ENCODE peak calls at places on chromosomes 5 and 9, in six cellular contexts. One of them, this sample, is unnamed.

GRCh38 chr5:68344447-68345111 is 129.0 kb downstream of the PIK3R1 start:
- DNase-seq in H1: no peak
- DNase-seq in H9: no peak
- DNase-seq in IMR-90: peak; percentile 50
- DNase-seq in trophoblast cell: no peak
- DNase-seq in mesenchymal stem cell: peak; percentile 51
- DNase-seq in this sample: no peak

GRCh38 chr9:137478613-137479314 is 19.6 kb upstream of the NSMF start:
- DNase-seq in H1: no peak
- DNase-seq in H9: peak; percentile 67
- DNase-seq in IMR-90: peak; percentile 24
- DNase-seq in trophoblast cell: peak; percentile 67
- DNase-seq in mesenchymal stem cell: no peak
- DNase-seq in this sample: no peak

GRCh38 chr9:35114921-35115341 is 731 bp downstream of the ATOSB start:
- DNase-seq in H1: no peak
- DNase-seq in H9: peak; percentile 52
- DNase-seq in IMR-90: no peak
- DNase-seq in trophoblast cell: peak; percentile 65
- DNase-seq in mesenchymal stem cell: peak; percentile 79
- DNase-seq in this sample: peak; percentile 49

GRCh38 chr9:108212179-108212578 is 643.6 kb downstream of the ACTL7B start:
- DNase-seq in H1: no peak
- DNase-seq in H9: no peak
- DNase-seq in IMR-90: no peak
- DNase-seq in trophoblast cell: no peak
- DNase-seq in mesenchymal stem cell: peak; percentile 6
- DNase-seq in this sample: no peak

GRCh38 chr9:85108806-85109205 is 439.3 kb downstream of the NTRK2 start:
- DNase-seq in H1: no peak
- DNase-seq in H9: no peak
- DNase-seq in IMR-90: no peak
- DNase-seq in trophoblast cell: no peak
- DNase-seq in mesenchymal stem cell: no peak
- DNase-seq in this sample: no peak

GRCh38 chr5:13898569-13898968 is 45.9 kb downstream of the DNAH5 start:
- DNase-seq in H1: no peak
- DNase-seq in H9: no peak
- DNase-seq in IMR-90: no peak
- DNase-seq in trophoblast cell: no peak
- DNase-seq in mesenchymal stem cell: no peak
- DNase-seq in this sample: no peak

GRCh38 chr5:155455791-155456514 is 442.4 kb downstream of the KIF4B start:
- DNase-seq in H1: no peak
- DNase-seq in H9: no peak
- DNase-seq in IMR-90: no peak
- DNase-seq in trophoblast cell: no peak
- DNase-seq in mesenchymal stem cell: no peak
- DNase-seq in this sample: no peak

GRCh38 chr9:137499858-137500661 is 40.9 kb upstream of the NSMF start:
- DNase-seq in H1: no peak
- DNase-seq in H9: no peak
- DNase-seq in IMR-90: no peak
- DNase-seq in trophoblast cell: no peak
- DNase-seq in mesenchymal stem cell: no peak
- DNase-seq in this sample: no peak

GRCh38 chr5:93899026-93899600 is 157.7 kb upstream of the POU5F2 start:
- DNase-seq in H1: no peak
- DNase-seq in H9: no peak
- DNase-seq in IMR-90: no peak
- DNase-seq in trophoblast cell: peak; percentile 51
- DNase-seq in mesenchymal stem cell: no peak
- DNase-seq in this sample: no peak

GRCh38 chr9:127018935-127019334 is 103.5 kb downstream of the ANGPTL2 start:
- DNase-seq in H1: no peak
- DNase-seq in H9: no peak
- DNase-seq in IMR-90: peak; percentile 49
- DNase-seq in trophoblast cell: peak; percentile 6
- DNase-seq in mesenchymal stem cell: no peak
- DNase-seq in this sample: no peak

GRCh38 chr9:6689893-6690634 is 44.5 kb upstream of the GLDC start:
- DNase-seq in H1: no peak
- DNase-seq in H9: no peak
- DNase-seq in IMR-90: no peak
- DNase-seq in trophoblast cell: peak; percentile 6
- DNase-seq in mesenchymal stem cell: no peak
- DNase-seq in this sample: no peak

GRCh38 chr5:88671808-88672499 is 211.0 kb downstream of the MEF2C start:
- DNase-seq in H1: no peak
- DNase-seq in H9: peak; percentile 92
- DNase-seq in IMR-90: no peak
- DNase-seq in trophoblast cell: no peak
- DNase-seq in mesenchymal stem cell: no peak
- DNase-seq in this sample: no peak

GRCh38 chr5:34570721-34571379 is 85.3 kb upstream of the RAI14 start:
- DNase-seq in H1: no peak
- DNase-seq in H9: no peak
- DNase-seq in IMR-90: peak; percentile 75
- DNase-seq in trophoblast cell: no peak
- DNase-seq in mesenchymal stem cell: peak; percentile 30
- DNase-seq in this sample: no peak

GRCh38 chr5:122756263-122756911 is 18.5 kb upstream of the SNX2 start:
- DNase-seq in H1: no peak
- DNase-seq in H9: no peak
- DNase-seq in IMR-90: peak; percentile 80
- DNase-seq in trophoblast cell: no peak
- DNase-seq in mesenchymal stem cell: peak; percentile 61
- DNase-seq in this sample: no peak

GRCh38 chr5:154356256-154356655 is 89.5 kb upstream of the SAP30L start:
- DNase-seq in H1: no peak
- DNase-seq in H9: no peak
- DNase-seq in IMR-90: peak; percentile 51
- DNase-seq in trophoblast cell: peak; percentile 51
- DNase-seq in mesenchymal stem cell: no peak
- DNase-seq in this sample: no peak

GRCh38 chr5:141711687-141712086 is 29.7 kb upstream of the ARAP3 start:
- DNase-seq in H1: no peak
- DNase-seq in H9: no peak
- DNase-seq in IMR-90: no peak
- DNase-seq in trophoblast cell: no peak
- DNase-seq in mesenchymal stem cell: no peak
- DNase-seq in this sample: no peak

GRCh38 chr5:135034186-135034962 is at the start of gene PITX1:
- DNase-seq in H1: no peak
- DNase-seq in H9: peak; percentile 66
- DNase-seq in IMR-90: peak; percentile 69
- DNase-seq in trophoblast cell: no peak
- DNase-seq in mesenchymal stem cell: peak; percentile 68
- DNase-seq in this sample: peak; percentile 64

GRCh38 chr5:68962632-68963484 is 131.0 kb upstream of the SLC30A5 start:
- DNase-seq in H1: peak; percentile 29
- DNase-seq in H9: peak; percentile 75
- DNase-seq in IMR-90: peak; percentile 52
- DNase-seq in trophoblast cell: peak; percentile 80
- DNase-seq in mesenchymal stem cell: peak; percentile 71
- DNase-seq in this sample: peak; percentile 46

GRCh38 chr5:106894964-106895363 is 775.8 kb downstream of the EFNA5 start:
- DNase-seq in H1: no peak
- DNase-seq in H9: no peak
- DNase-seq in IMR-90: peak; percentile 6
- DNase-seq in trophoblast cell: peak; percentile 24
- DNase-seq in mesenchymal stem cell: peak; percentile 76
- DNase-seq in this sample: no peak

GRCh38 chr9:134644715-134645606 is 3.4 kb downstream of the COL5A1 start:
- DNase-seq in H1: no peak
- DNase-seq in H9: no peak
- DNase-seq in IMR-90: peak; percentile 99
- DNase-seq in trophoblast cell: peak; percentile 19
- DNase-seq in mesenchymal stem cell: peak; percentile 95
- DNase-seq in this sample: no peak

GRCh38 chr5:141182248-141182647 is at the start of gene PCDHB16:
- DNase-seq in H1: no peak
- DNase-seq in H9: peak; percentile 84
- DNase-seq in IMR-90: peak; percentile 32
- DNase-seq in trophoblast cell: no peak
- DNase-seq in mesenchymal stem cell: no peak
- DNase-seq in this sample: peak; percentile 50

GRCh38 chr9:91101598-91102168 is 260.0 kb downstream of the AUH start:
- DNase-seq in H1: no peak
- DNase-seq in H9: no peak
- DNase-seq in IMR-90: no peak
- DNase-seq in trophoblast cell: peak; percentile 61
- DNase-seq in mesenchymal stem cell: no peak
- DNase-seq in this sample: no peak

GRCh38 chr9:16268037-16269010 is 602.1 kb downstream of the BNC2 start:
- DNase-seq in H1: no peak
- DNase-seq in H9: peak; percentile 12
- DNase-seq in IMR-90: no peak
- DNase-seq in trophoblast cell: no peak
- DNase-seq in mesenchymal stem cell: peak; percentile 31
- DNase-seq in this sample: no peak

GRCh38 chr9:16267336-16268036 is 603.0 kb downstream of the BNC2 start:
- DNase-seq in H1: no peak
- DNase-seq in H9: peak; percentile 4
- DNase-seq in IMR-90: peak; percentile 57
- DNase-seq in trophoblast cell: peak; percentile 15
- DNase-seq in mesenchymal stem cell: peak; percentile 60
- DNase-seq in this sample: no peak

GRCh38 chr9:16262467-16263261 is 607.8 kb downstream of the BNC2 start:
- DNase-seq in H1: no peak
- DNase-seq in H9: no peak
- DNase-seq in IMR-90: peak; percentile 66
- DNase-seq in trophoblast cell: no peak
- DNase-seq in mesenchymal stem cell: peak; percentile 65
- DNase-seq in this sample: no peak

GRCh38 chr9:16265671-16266070 is 604.8 kb downstream of the BNC2 start:
- DNase-seq in H1: no peak
- DNase-seq in H9: no peak
- DNase-seq in IMR-90: peak; percentile 31
- DNase-seq in trophoblast cell: no peak
- DNase-seq in mesenchymal stem cell: peak; percentile 60
- DNase-seq in this sample: no peak

DNA sequence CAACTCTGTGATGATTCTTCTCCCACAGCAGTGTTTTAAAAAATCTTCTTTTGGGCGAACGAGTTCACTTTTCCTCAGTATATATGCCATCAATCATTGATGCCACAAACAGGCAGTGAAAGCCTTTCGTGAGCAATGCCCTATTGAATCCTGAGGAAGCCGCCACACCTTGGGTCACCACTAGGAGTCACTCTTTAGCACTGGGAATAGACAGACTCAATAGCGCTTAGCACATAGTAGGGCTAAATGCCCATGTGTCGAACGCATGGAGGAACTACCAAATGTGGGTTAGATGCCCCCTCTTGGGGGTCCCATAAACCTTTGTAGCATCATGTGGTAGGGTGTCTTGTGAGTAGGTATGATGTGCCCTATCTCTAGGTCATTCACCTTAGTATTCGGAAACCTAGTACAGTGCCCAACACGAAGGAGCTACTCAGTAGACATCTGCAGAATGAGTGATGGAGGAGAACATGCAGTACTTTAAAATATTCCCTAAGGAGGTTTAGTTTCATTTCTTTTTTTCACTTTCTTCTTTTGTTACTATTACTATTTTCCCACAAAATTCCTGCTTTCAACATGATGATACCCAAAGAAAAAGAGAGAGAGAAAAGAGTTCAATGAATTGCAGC is 603.7 kb downstream of the BNC2 start:
- DNase-seq in H1: no peak
- DNase-seq in H9: peak; percentile 65
- DNase-seq in IMR-90: no peak
- DNase-seq in trophoblast cell: peak; percentile 45
- DNase-seq in mesenchymal stem cell: no peak
- DNase-seq in this sample: no peak
- H2AFZ ChIP-seq in H1: no peak overlapping the region
- H2AFZ ChIP-seq in H9: no peak overlapping the region
- H2AFZ ChIP-seq in IMR-90: no peak overlapping the region
- H2AFZ ChIP-seq in trophoblast cell: no peak overlapping the region
- H2AFZ ChIP-seq in mesenchymal stem cell: no peak overlapping the region
- H2AFZ ChIP-seq in this sample: no peak overlapping the region

GRCh38 chr5:96149546-96149945 is 187.9 kb upstream of the ELL2 start:
- DNase-seq in H1: no peak
- DNase-seq in H9: no peak
- DNase-seq in IMR-90: peak; percentile 62
- DNase-seq in trophoblast cell: peak; percentile 48
- DNase-seq in mesenchymal stem cell: peak; percentile 55
- DNase-seq in this sample: no peak
- H3K4ac ChIP-seq in H1: no peak overlapping the region
- H3K4ac ChIP-seq in H9: no peak overlapping the region
- H3K4ac ChIP-seq in IMR-90: peak overlapping the region; percentile 63
- H3K4ac ChIP-seq in trophoblast cell: no peak overlapping the region
- H3K4ac ChIP-seq in mesenchymal stem cell: no peak overlapping the region
- H3K4ac ChIP-seq in this sample: no peak overlapping the region

DNA sequence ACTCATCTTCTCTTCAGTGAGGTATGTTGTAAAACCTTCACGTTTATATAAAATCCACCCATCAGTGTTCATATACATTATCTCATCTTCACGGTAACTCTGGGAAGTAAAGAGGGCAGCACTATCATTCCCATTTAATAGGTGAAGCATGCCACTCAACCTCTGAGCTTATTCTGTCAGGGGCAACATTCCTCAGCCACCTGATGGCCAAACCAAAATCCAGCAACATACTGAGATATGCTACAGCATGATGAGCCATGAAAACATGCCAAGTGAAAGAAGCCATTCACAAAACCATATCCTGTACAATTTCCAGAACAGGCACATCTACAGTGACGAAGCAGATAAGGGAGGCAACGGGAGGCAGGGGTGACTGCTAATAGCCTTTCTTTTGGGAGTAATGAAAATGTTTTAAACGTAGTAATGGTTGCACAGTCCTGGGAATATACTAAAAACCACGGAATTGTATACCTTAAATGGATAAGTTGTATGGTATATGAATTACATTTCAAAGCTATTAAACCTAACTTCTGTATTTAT is 167.4 kb downstream of the TSSK1B start:
- DNase-seq in H1: no peak
- DNase-seq in H9: no peak
- DNase-seq in IMR-90: no peak
- DNase-seq in trophoblast cell: peak; percentile 36
- DNase-seq in mesenchymal stem cell: no peak
- DNase-seq in this sample: no peak
- H2BK5ac ChIP-seq in H1: no peak overlapping the region
- H2BK5ac ChIP-seq in H9: no peak overlapping the region
- H2BK5ac ChIP-seq in IMR-90: no peak overlapping the region
- H2BK5ac ChIP-seq in trophoblast cell: no peak overlapping the region
- H2BK5ac ChIP-seq in mesenchymal stem cell: no peak overlapping the region
- H2BK5ac ChIP-seq in this sample: no peak overlapping the region

GRCh38 chr9:130156672-130157071 is 15.5 kb upstream of the NCS1 start:
- DNase-seq in H1: no peak
- DNase-seq in H9: no peak
- DNase-seq in IMR-90: no peak
- DNase-seq in trophoblast cell: no peak
- DNase-seq in mesenchymal stem cell: no peak
- DNase-seq in this sample: no peak
- H2AFZ ChIP-seq in H1: no peak overlapping the region
- H2AFZ ChIP-seq in H9: no peak overlapping the region
- H2AFZ ChIP-seq in IMR-90: peak overlapping the region; percentile 56
- H2AFZ ChIP-seq in trophoblast cell: no peak overlapping the region
- H2AFZ ChIP-seq in mesenchymal stem cell: no peak overlapping the region
- H2AFZ ChIP-seq in this sample: no peak overlapping the region

GRCh38 chr5:54743997-54744788 is 226.6 kb downstream of the SNX18 start:
- DNase-seq in H1: no peak
- DNase-seq in H9: no peak
- DNase-seq in IMR-90: peak; percentile 99
- DNase-seq in trophoblast cell: peak; percentile 22
- DNase-seq in mesenchymal stem cell: peak; percentile 98
- DNase-seq in this sample: no peak
- H3K4ac ChIP-seq in H1: no peak overlapping the region
- H3K4ac ChIP-seq in H9: no peak overlapping the region
- H3K4ac ChIP-seq in IMR-90: peak overlapping the region; percentile 99
- H3K4ac ChIP-seq in trophoblast cell: peak overlapping the region; percentile 59
- H3K4ac ChIP-seq in mesenchymal stem cell: peak overlapping the region; percentile 89
- H3K4ac ChIP-seq in this sample: no peak overlapping the region

This sample was measured in neuronal stem cell.